ENCODE peak calls at places on chromosomes 1 and 21, in seven cellular contexts. E is H1, S is HCT116, R is SK-N-SH, J is HepG2, D is GM12878, Q is K562. P is an unnamed sample.

GRCh38 chr1:64246294-64246917 is 43.0 kb downstream of the UBE2U start:
- DNase-seq in R (peak; percentile 25), J (peak; percentile 25), D (no peak), S (no peak), E (no peak), Q (peak; percentile 32), P (peak; percentile 28)

GRCh38 chr1:38848069-38848468 is 11.5 kb downstream of the RRAGC start:
- DNase-seq in E (no peak), S (no peak), Q (no peak), J (no peak), R (no peak), D (no peak), P (no peak)

GRCh38 chr21:38289697-38290096 is 32.9 kb downstream of the KCNJ15 start:
- DNase-seq in Q (no peak), R (no peak), J (no peak), D (no peak), E (no peak), S (no peak), P (no peak)

GRCh38 chr1:246261641-246262040 is 245.4 kb downstream of the SMYD3 start:
- DNase-seq in D (no peak), J (no peak), E (no peak), R (no peak), S (no peak), Q (no peak), P (no peak)

GRCh38 chr21:44083631-44084291 is 23.4 kb upstream of the PWP2 start:
- DNase-seq in S (no peak), D (no peak), E (no peak), J (no peak), Q (no peak), R (no peak), P (no peak)

GRCh38 chr1:245488346-245489110 is 333.7 kb downstream of the KIF26B start:
- DNase-seq in J (no peak), R (no peak), Q (no peak), D (no peak), S (no peak), E (no peak), P (no peak)

GRCh38 chr1:31954607-31955283 is 16.6 kb upstream of the PTP4A2 start:
- DNase-seq in Q (peak; percentile 84), D (no peak), J (peak; percentile 56), R (no peak), E (peak; percentile 54), S (peak; percentile 66), P (no peak)

GRCh38 chr1:20481643-20482498 is 4.1 kb downstream of the CAMK2N1 start:
- DNase-seq in Q (no peak), J (peak; percentile 68), S (no peak), D (no peak), E (no peak), R (no peak), P (no peak)

GRCh38 chr1:56645663-56646330 is 683 bp downstream of the PRKAA2 start:
- DNase-seq in D (no peak), S (no peak), E (peak; percentile 51), Q (no peak), R (peak; percentile 34), J (peak; percentile 21), P (peak; percentile 28)

GRCh38 chr1:93081716-93082115 is 2.6 kb downstream of the MTF2 start:
- DNase-seq in R (no peak), Q (no peak), D (no peak), S (no peak), J (no peak), E (no peak), P (no peak)

GRCh38 chr1:86636898-86637297 is 67.5 kb upstream of the SH3GLB1 start:
- DNase-seq in J (no peak), D (no peak), Q (no peak), R (no peak), S (no peak), E (no peak), P (no peak)

GRCh38 chr1:116503535-116504307 is 67.1 kb downstream of the CD58 start:
- DNase-seq in E (no peak), Q (peak; percentile 95), D (no peak), J (no peak), R (no peak), S (no peak), P (no peak)

GRCh38 chr1:44553771-44554170 is 120.5 kb downstream of the TMEM53 start:
- DNase-seq in E (no peak), Q (no peak), D (no peak), S (peak; percentile 36), R (no peak), J (no peak), P (no peak)

GRCh38 chr1:53572802-53573148 is 113.6 kb downstream of the DMRTB1 start:
- DNase-seq in J (no peak), Q (no peak), S (no peak), D (no peak), E (no peak), R (no peak), P (peak; percentile 71)

GRCh38 chr1:228270032-228270431 is 62.2 kb downstream of the OBSCN start:
- DNase-seq in D (no peak), J (no peak), S (no peak), E (no peak), Q (no peak), R (no peak), P (no peak)

GRCh38 chr1:161707503-161707902 is 474 bp downstream of the FCRLA start:
- DNase-seq in E (no peak), Q (no peak), R (no peak), D (no peak), S (no peak), J (no peak), P (no peak)

GRCh38 chr1:161706116-161706482 is 930 bp upstream of the FCRLA start:
- DNase-seq in D (no peak), J (no peak), Q (no peak), E (no peak), R (no peak), S (no peak), P (no peak)

GRCh38 chr1:161709373-161709772 is 2.3 kb downstream of the FCRLA start:
- DNase-seq in J (no peak), R (no peak), S (no peak), Q (no peak), E (no peak), D (no peak), P (no peak)

GRCh38 chr1:161705537-161705936 is 1.5 kb upstream of the FCRLA start:
- DNase-seq in R (no peak), Q (no peak), E (no peak), S (no peak), J (no peak), D (no peak), P (no peak)

DNA sequence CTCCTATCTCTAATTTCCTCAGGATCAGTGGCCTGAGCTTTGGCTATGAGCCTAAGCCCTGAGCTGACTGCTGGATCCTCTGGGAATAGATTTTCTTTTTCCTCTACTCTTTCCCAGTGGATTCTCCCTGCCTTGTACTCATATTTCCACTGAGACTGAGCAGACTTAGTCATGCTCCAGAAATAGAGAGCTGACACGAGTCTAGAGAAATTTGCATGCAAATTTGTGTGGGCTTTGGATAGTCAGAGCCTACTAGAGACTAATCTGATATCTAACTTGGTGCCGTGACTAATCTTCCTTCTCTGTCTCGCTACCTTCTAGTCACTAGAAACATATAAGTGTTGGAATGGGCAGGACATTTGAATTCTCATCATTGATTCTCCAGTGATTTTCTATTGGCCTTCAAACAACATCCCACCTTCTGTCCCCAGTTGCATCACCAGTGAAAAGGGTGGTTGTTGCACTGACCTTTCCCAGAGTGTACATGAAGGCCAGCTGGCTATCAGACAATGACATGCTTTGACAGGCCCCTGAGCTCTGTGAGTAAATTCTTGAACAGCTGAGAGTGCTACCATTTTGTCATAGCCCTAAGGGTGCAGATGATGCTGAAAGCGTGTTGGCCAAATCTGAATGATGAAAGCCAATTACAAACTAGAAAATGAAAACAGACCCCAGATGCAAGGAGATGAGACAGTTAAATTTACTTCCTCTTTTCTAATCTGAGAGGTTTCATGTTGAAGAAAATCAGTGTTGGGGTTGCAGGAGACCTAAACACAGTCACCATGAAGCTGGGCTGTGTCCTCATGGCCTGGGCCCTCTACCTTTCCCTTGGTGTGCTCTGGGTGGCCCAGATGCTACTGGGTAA is at the start of gene FCRLA:
- DNase-seq in J (no peak), S (no peak), D (peak; percentile 88), Q (peak; percentile 55), R (no peak), E (no peak), P (no peak)
- TF ChIP-seq JUND in J (no peak), S (no peak), D (peak; percentile 17), Q (peak; percentile 60), R (no peak), E (no peak), P (no peak)

DNA sequence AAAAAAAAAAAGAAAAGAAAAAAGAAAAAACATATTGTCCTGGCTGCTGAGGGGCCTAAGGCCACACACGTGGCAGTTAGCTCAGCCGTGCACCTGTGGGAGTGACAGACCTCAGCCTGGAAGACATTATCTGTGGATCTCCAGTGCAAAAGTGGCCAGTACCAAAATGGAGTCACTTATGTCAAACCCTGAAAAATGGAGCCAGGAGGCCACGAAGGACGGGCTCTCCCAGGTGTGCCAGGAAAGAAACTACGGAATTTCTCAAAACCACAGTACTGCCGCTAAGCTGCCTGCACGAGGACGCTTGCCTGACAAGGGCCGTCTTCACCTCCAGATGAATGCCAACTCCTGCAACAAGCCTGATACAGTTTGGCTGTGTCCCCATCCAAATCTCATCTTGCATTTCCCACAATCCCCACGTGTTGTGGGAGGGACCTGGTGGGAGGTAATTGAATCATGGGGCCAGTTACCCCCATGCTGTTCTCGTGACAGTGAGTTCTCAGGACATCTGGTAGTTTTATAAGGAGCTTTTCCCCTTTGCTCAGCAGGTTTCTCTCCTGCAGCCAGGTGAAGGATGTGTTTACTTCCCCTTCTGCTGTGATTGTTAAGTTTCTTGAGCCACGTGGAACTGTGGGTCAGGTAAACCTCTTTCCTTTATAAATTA is 5.3 kb upstream of the MIB2 start:
- DNase-seq in R (no peak), J (no peak), Q (no peak), D (no peak), E (no peak), S (no peak), P (no peak)
- TF ChIP-seq JUND in R (no peak), J (no peak), Q (peak; percentile 37), D (no peak), E (no peak), S (no peak), P (no peak)

GRCh38 chr1:33455537-33456301 is 16.7 kb upstream of the ZSCAN20 start:
- DNase-seq in E (peak; percentile 52), Q (peak; percentile 63), S (peak; percentile 80), J (peak; percentile 26), D (no peak), R (peak; percentile 66), P (peak; percentile 48)
- TF ChIP-seq JUND in E (peak; percentile 93), Q (no peak), S (no peak), J (no peak), D (no peak), R (no peak), P (no peak)

GRCh38 chr1:154344977-154345837 is 19.9 kb downstream of the ATP8B2 start:
- DNase-seq in Q (peak; percentile 86), D (no peak), J (peak; percentile 44), E (peak; percentile 86), S (no peak), R (peak; percentile 60), P (peak; percentile 77)
- TF ChIP-seq JUND in Q (no peak), D (no peak), J (no peak), E (no peak), S (no peak), R (no peak), P (no peak)

P was measured in T47D.